ENCODE peak calls at places on chromosomes 2 and 18, in eight cellular contexts. S, B, T, X, V, H, F and D are unnamed samples.

GRCh38 chr2:189178007-189178406 is 1.6 kb downstream of the COL5A2 start:
- DNase-seq in B (no peak), X (peak), V (no peak), F (peak), S (no peak), T (no peak), H (no peak), D (peak)

GRCh38 chr2:10007921-10008808 is 35.2 kb upstream of the KLF11 start:
- DNase-seq in S (no peak), F (no peak), B (no peak), T (no peak), V (no peak), H (no peak), X (no peak), D (peak)

GRCh38 chr2:231227309-231228162 is 29.1 kb downstream of the ARMC9 start:
- DNase-seq in T (no peak), X (peak), F (peak), B (peak), V (peak), H (peak), S (peak), D (peak)

GRCh38 chr2:84807063-84807485 is 73.8 kb downstream of the TRABD2A start:
- DNase-seq in S (peak), V (no peak), H (peak), X (peak), B (peak), T (no peak), F (peak), D (peak)

GRCh38 chr2:61272421-61273070 is 110.6 kb downstream of the C2orf74 start:
- DNase-seq in F (no peak), V (no peak), T (no peak), X (peak), H (no peak), B (no peak), S (peak), D (no peak)

GRCh38 chr2:26770986-26771586 is 7.0 kb downstream of the SLC35F6 start:
- DNase-seq in S (peak), F (peak), X (peak), V (no peak), T (peak), H (peak), B (peak), D (peak)

GRCh38 chr2:96175951-96176350 is 30.7 kb upstream of the DUSP2 start:
- DNase-seq in H (peak), X (peak), F (no peak), S (peak), T (no peak), V (no peak), B (peak), D (peak)

GRCh38 chr18:62999392-62999791 is 284.1 kb downstream of the PHLPP1 start:
- DNase-seq in V (no peak), B (peak), X (peak), S (peak), F (no peak), T (peak), H (peak), D (peak)

GRCh38 chr2:147125145-147125544 is 719.7 kb upstream of the ACVR2A start:
- DNase-seq in F (no peak), H (no peak), S (no peak), B (no peak), V (no peak), X (no peak), T (no peak), D (no peak)

GRCh38 chr2:7111626-7112025 is 194.4 kb downstream of the RNF144A start:
- DNase-seq in S (no peak), H (no peak), F (no peak), B (no peak), V (no peak), T (no peak), X (no peak), D (no peak)

GRCh38 chr2:53575606-53576360 is 191.8 kb upstream of the CHAC2 start:
- DNase-seq in F (no peak), T (no peak), H (peak), B (peak), X (no peak), V (no peak), S (peak), D (peak)

GRCh38 chr2:239017491-239018098 is 169.7 kb downstream of the TWIST2 start:
- DNase-seq in T (no peak), B (no peak), F (no peak), X (no peak), V (no peak), H (no peak), S (no peak), D (no peak)

GRCh38 chr2:218149098-218149497 is 17.7 kb downstream of the CXCR1 start:
- DNase-seq in B (no peak), H (no peak), T (no peak), F (no peak), V (no peak), S (no peak), X (no peak), D (no peak)

GRCh38 chr2:177201919-177202346 is 10.7 kb upstream of the HNRNPA3 start:
- DNase-seq in V (no peak), S (no peak), X (peak), F (no peak), T (no peak), B (no peak), H (no peak), D (no peak)

GRCh38 chr2:61291851-61292575 is 130.0 kb downstream of the C2orf74 start:
- DNase-seq in T (no peak), S (no peak), F (no peak), H (no peak), X (no peak), V (no peak), B (no peak), D (no peak)

GRCh38 chr2:11030909-11031308 is 119.2 kb downstream of the KCNF1 start:
- DNase-seq in X (no peak), H (no peak), F (no peak), T (no peak), S (no peak), V (no peak), B (no peak), D (no peak)

GRCh38 chr2:163419000-163419575 is 316.7 kb downstream of the FIGN start:
- DNase-seq in F (no peak), H (no peak), T (no peak), X (no peak), V (no peak), B (no peak), S (peak), D (no peak)

GRCh38 chr2:188835821-188836220 is 138.4 kb upstream of the COL3A1 start:
- DNase-seq in V (no peak), S (no peak), B (no peak), F (no peak), H (no peak), T (no peak), X (no peak), D (no peak)

GRCh38 chr2:26364669-26365068 is 18.1 kb upstream of the ADGRF3 start:
- DNase-seq in S (no peak), T (no peak), B (no peak), V (no peak), F (no peak), H (no peak), X (no peak), D (no peak)

GRCh38 chr2:136238214-136238551 is 120.2 kb upstream of the CXCR4 start:
- DNase-seq in B (peak), F (no peak), H (no peak), T (no peak), S (peak), X (peak), V (no peak), D (peak)

GRCh38 chr2:58289029-58289428 is 47.9 kb upstream of the FANCL start:
- DNase-seq in X (peak), H (no peak), F (no peak), V (no peak), T (no peak), B (no peak), S (peak), D (no peak)

GRCh38 chr2:28101892-28102291 is 211.4 kb downstream of the BABAM2 start:
- DNase-seq in S (peak), V (no peak), F (no peak), T (no peak), H (no peak), B (peak), X (peak), D (peak)

GRCh38 chr18:9362869-9363268 is 28.3 kb downstream of the TWSG1 start:
- DNase-seq in B (peak), S (peak), H (no peak), V (no peak), T (no peak), X (no peak), F (peak), D (no peak)

GRCh38 chr18:5668087-5668715 is 124.4 kb upstream of the EPB41L3 start:
- DNase-seq in F (no peak), T (no peak), X (no peak), S (no peak), H (no peak), B (no peak), V (no peak), D (no peak)

GRCh38 chr2:40329739-40330047 is 122.2 kb downstream of the SLC8A1 start:
- DNase-seq in H (no peak), F (no peak), T (no peak), V (no peak), X (no peak), S (no peak), B (no peak), D (no peak)

GRCh38 chr18:70931942-70932814 is 643.3 kb downstream of the SOCS6 start:
- DNase-seq in X (peak), T (no peak), V (no peak), B (peak), F (peak), S (peak), H (peak), D (peak)

GRCh38 chr2:209687261-209687660 is 84.4 kb upstream of the UNC80 start:
- DNase-seq in X (peak), F (no peak), S (peak), H (no peak), B (peak), T (no peak), V (no peak), D (no peak)

GRCh38 chr2:27664245-27664574 is 521 bp downstream of the SLC4A1AP start:
- DNase-seq in X (no peak), F (peak), T (no peak), V (no peak), H (no peak), B (no peak), S (no peak), D (no peak)

GRCh38 chr2:16034975-16035746 is 94.8 kb downstream of the MYCN start:
- DNase-seq in T (no peak), H (no peak), S (no peak), X (no peak), V (no peak), B (no peak), F (no peak), D (no peak)

GRCh38 chr2:100208375-100208774 is 66.0 kb upstream of the AFF3 start:
- DNase-seq in V (no peak), T (no peak), F (no peak), S (no peak), X (peak), B (no peak), H (no peak), D (peak)

GRCh38 chr2:32942728-32943485 is 3.8 kb upstream of the LTBP1 start:
- DNase-seq in X (no peak), T (no peak), V (no peak), F (no peak), H (no peak), S (no peak), B (no peak), D (no peak)

GRCh38 chr2:119415630-119416029 is 16.0 kb upstream of the TMEM37 start:
- DNase-seq in B (no peak), H (no peak), T (no peak), V (no peak), S (no peak), X (no peak), F (no peak), D (no peak)

GRCh38 chr2:174527101-174527721 is 40.4 kb upstream of the GPR155 start:
- DNase-seq in F (no peak), T (no peak), X (no peak), H (no peak), B (no peak), S (no peak), V (no peak), D (no peak)

GRCh38 chr2:181985632-181986205 is at the start of gene PPP1R1C:
- DNase-seq in V (no peak), H (no peak), S (no peak), F (no peak), X (no peak), T (no peak), B (no peak), D (no peak)

GRCh38 chr2:129733579-129733978 is 245.9 kb upstream of the RAB6C start:
- DNase-seq in T (no peak), B (no peak), H (no peak), S (no peak), V (no peak), X (no peak), F (no peak), D (no peak)

GRCh38 chr18:76656925-76657324 is 161.9 kb upstream of the ZNF516 start:
- DNase-seq in V (no peak), T (no peak), S (no peak), H (no peak), F (no peak), B (no peak), X (no peak), D (no peak)

GRCh38 chr2:120845281-120845680 is 109.6 kb downstream of the GLI2 start:
- DNase-seq in V (no peak), S (peak), X (no peak), T (no peak), B (no peak), F (no peak), H (no peak), D (peak)

GRCh38 chr2:35454966-35455638 is 900.5 kb upstream of the CRIM1 start:
- DNase-seq in T (no peak), V (no peak), F (no peak), H (peak), S (peak), B (peak), X (no peak), D (peak)

GRCh38 chr2:30332791-30333453 is 101.6 kb downstream of the LBH start:
- DNase-seq in T (no peak), B (no peak), V (no peak), S (no peak), H (no peak), X (no peak), F (no peak), D (no peak)

GRCh38 chr18:32324173-32324572 is 134.3 kb downstream of the MEP1B start:
- DNase-seq in H (no peak), T (no peak), X (peak), V (no peak), B (peak), F (no peak), S (peak), D (peak)
- H3K4me3 ChIP-seq in H (no peak), T (no peak), X (no peak), V (no peak), B (no peak), F (no peak), S (no peak), D (no peak)

DNA sequence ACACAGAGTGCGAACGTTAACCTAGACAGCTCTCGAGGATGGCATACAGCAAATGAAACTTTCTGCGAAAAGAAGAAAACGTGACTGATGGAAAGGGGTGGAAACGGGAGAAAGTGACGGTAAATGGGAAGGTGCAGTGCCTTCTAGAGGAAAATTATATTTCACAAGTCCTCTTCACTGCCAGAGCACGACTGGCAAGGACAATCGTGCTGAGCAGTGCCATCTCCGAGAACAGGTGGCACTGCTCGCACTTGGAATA is 425 bp downstream of the STAT1 start:
- DNase-seq in F (no peak), B (no peak), T (no peak), S (no peak), H (no peak), V (no peak), X (no peak), D (peak)
- TF ChIP-seq CTCF in F (no peak), B (no peak), T (no peak), S (no peak), H (no peak), V (no peak), X (no peak), D (no peak)

GRCh38 chr2:157262248-157262647 is 4.7 kb downstream of the GALNT5 start:
- DNase-seq in H (no peak), F (no peak), T (no peak), B (no peak), S (no peak), V (no peak), X (no peak), D (no peak)
- H3K4me3 ChIP-seq in H (no peak), F (no peak), T (no peak), B (no peak), S (no peak), V (no peak), X (no peak), D (no peak)

DNA sequence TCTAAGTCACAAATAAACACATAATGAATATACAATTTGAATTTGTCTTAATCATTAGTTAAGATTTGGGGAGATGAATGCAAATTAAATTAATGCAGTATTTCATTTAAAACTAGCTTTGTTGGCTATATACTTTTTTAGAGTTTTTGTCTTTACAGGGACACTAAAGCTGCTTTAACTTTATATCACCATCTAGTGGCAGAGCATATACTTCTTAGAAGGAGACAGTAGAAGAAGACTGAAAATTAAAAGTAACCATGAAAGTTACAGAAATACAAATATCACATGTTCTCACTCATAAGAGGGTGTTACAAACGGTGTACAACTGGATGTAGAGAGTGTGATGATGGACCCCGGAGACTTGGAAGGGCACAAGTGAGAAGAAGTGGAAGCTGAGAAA is 268.3 kb upstream of the NETO1 start:
- DNase-seq in V (no peak), F (peak), T (no peak), X (peak), H (no peak), S (peak), B (peak), D (no peak)
- TF ChIP-seq CTCF in V (no peak), F (peak), T (no peak), X (no peak), H (peak), S (no peak), B (peak), D (no peak)

GRCh38 chr2:234770715-234771141 is 181.1 kb upstream of the SH3BP4 start:
- DNase-seq in H (no peak), B (no peak), X (peak), V (no peak), F (no peak), T (no peak), S (no peak), D (no peak)
- H3K4me3 ChIP-seq in H (no peak), B (no peak), X (no peak), V (no peak), F (no peak), T (no peak), S (no peak), D (no peak)

DNA sequence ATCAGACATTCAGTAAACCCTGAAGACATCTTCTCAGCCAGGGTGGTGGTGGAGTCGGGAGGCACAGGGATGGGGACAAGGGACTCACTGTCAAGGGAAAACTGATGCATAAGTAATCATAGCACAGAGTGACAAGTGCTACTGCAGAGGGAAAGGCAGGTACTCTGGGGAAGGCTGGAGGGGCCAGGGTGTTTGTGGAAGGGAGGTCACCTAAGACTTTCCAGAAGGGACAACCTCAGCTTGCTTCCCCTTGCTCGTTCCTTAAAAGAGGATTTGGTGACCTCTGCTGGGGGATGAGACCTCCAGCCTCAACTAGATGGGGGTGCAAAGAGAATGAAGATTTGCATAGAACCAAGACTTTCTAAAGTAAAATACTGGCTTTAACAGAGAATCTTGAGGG is 99.5 kb downstream of the SLC4A3 start:
- DNase-seq in T (no peak), S (no peak), B (no peak), H (no peak), X (no peak), F (no peak), V (no peak), D (no peak)
- TF ChIP-seq CTCF in T (no peak), S (no peak), B (peak), H (peak), X (no peak), F (peak), V (no peak), D (no peak)

DNA sequence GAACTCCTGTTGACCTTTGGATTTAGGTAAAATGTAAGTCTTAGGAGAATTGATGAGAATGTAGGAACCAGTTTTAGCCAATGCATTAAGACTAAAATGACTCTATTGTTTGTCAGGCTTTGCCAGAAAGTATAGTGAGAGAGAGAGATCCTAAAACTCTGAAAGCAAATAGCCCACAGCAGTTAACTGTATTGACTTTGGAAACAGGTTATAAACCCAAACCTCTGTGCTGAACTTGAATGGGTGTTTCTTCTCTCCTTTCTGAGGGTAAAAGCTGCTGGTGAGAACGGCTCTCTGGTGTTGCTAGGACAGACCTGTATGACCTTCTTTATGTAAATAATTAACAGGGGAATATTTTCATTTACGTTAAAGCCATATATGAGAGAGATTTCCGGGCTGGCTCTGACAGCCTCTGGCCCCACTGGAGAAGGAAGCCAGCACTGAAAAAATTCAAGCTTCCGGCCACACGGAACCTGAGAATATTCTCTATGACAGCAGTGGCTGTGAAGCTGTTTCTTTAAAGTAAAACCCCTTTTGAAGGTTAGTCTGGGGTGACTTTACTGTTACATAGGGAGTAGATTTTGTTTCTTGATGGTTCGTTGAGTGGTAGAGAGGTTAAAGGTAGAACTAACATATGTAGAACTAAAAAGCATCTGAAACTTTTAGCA is 123.7 kb downstream of the SPTBN1 start:
- DNase-seq in B (no peak), T (no peak), V (no peak), S (no peak), X (no peak), H (no peak), F (peak), D (no peak)
- H3K4me3 ChIP-seq in B (no peak), T (no peak), V (peak), S (no peak), X (no peak), H (no peak), F (no peak), D (no peak)

GRCh38 chr2:164719996-164720941 is 99.0 kb upstream of the GRB14 start:
- DNase-seq in S (peak), F (no peak), X (peak), B (peak), H (peak), T (no peak), V (no peak), D (peak)

GRCh38 chr2:164711246-164712138 is 90.2 kb upstream of the GRB14 start:
- DNase-seq in H (no peak), F (peak), T (no peak), S (no peak), X (no peak), V (no peak), B (no peak), D (no peak)

GRCh38 chr2:164714471-164714870 is 93.2 kb upstream of the GRB14 start:
- DNase-seq in X (no peak), H (no peak), B (no peak), T (no peak), V (no peak), S (no peak), F (peak), D (no peak)

GRCh38 chr2:164721425-164721824 is 100.1 kb upstream of the GRB14 start:
- DNase-seq in B (no peak), S (no peak), X (no peak), F (no peak), V (no peak), H (no peak), T (no peak), D (peak)

GRCh38 chr2:164717000-164717597 is 95.8 kb upstream of the GRB14 start:
- DNase-seq in H (no peak), F (peak), S (no peak), B (no peak), V (no peak), X (peak), T (no peak), D (peak)
- TF ChIP-seq CTCF in H (peak), F (peak), S (no peak), B (peak), V (peak), X (peak), T (peak), D (peak)

GRCh38 chr18:21115519-21116411 is 4.2 kb upstream of the ROCK1 start:
- DNase-seq in X (peak), T (no peak), V (no peak), B (peak), S (peak), H (peak), F (no peak), D (peak)
- H3K4me3 ChIP-seq in X (no peak), T (no peak), V (no peak), B (no peak), S (no peak), H (no peak), F (no peak), D (no peak)